ENCODE peak calls at places on chromosome 16, in eight cellular contexts. A is AG09319, O is MM.1S, G is astrocyte of the cerebellum, T is activated B cell treated with CpG ODN at 0.5 μM for 24 hours, L is AG04449, E is heart right ventricle, K is mucosa of descending colon. Z is an unnamed sample.

GRCh38 chr16:74607310-74607966 is 524 bp upstream of the GLG1 start:
- DNase-seq in T (no peak), L (no peak), O (no peak), A (no peak), K (no peak), G (no peak), E (no peak), Z (no peak)

GRCh38 chr16:55116165-55116894 is 185.7 kb downstream of the IRX5 start:
- DNase-seq in T (no peak), E (no peak), A (peak), G (peak), L (peak), K (no peak), O (no peak), Z (no peak)

GRCh38 chr16:19265531-19265930 is 20.0 kb upstream of the CLEC19A start:
- DNase-seq in A (no peak), L (no peak), E (no peak), K (no peak), T (no peak), G (no peak), O (no peak), Z (no peak)

GRCh38 chr16:13333336-13333735 is 431.9 kb downstream of the SHISA9 start:
- DNase-seq in K (no peak), L (no peak), E (no peak), A (no peak), O (no peak), T (no peak), G (no peak), Z (no peak)

GRCh38 chr16:3488801-3489200 is 6.5 kb downstream of the C16orf90 start:
- DNase-seq in K (no peak), E (no peak), A (no peak), L (no peak), O (no peak), T (no peak), G (no peak), Z (no peak)

GRCh38 chr16:79013004-79013403 is 587.5 kb downstream of the MAF start:
- DNase-seq in K (no peak), T (peak), L (no peak), G (no peak), O (no peak), A (no peak), E (no peak), Z (no peak)

GRCh38 chr16:54431041-54431996 is 144.7 kb upstream of the IRX3 start:
- DNase-seq in A (no peak), L (peak), G (no peak), T (no peak), K (no peak), E (no peak), O (no peak), Z (no peak)

GRCh38 chr16:85136213-85136704 is 24.0 kb upstream of the CIBAR2 start:
- DNase-seq in E (peak), K (peak), O (no peak), T (no peak), A (no peak), G (no peak), L (no peak), Z (no peak)

GRCh38 chr16:54939537-54940278 is 9.0 kb downstream of the IRX5 start:
- DNase-seq in T (no peak), L (no peak), K (no peak), E (no peak), O (no peak), G (no peak), A (no peak), Z (no peak)

GRCh38 chr16:87487361-87487924 is 5.4 kb downstream of the ZCCHC14 start:
- DNase-seq in O (no peak), T (no peak), K (peak), A (no peak), G (no peak), E (peak), L (no peak), Z (no peak)

GRCh38 chr16:78421244-78421661 is 321.8 kb downstream of the WWOX start:
- DNase-seq in E (no peak), T (no peak), L (no peak), K (no peak), O (no peak), G (no peak), A (no peak), Z (no peak)

GRCh38 chr16:67825906-67826305 is 16.2 kb upstream of the THAP11 start:
- DNase-seq in G (no peak), K (no peak), T (no peak), E (no peak), A (no peak), O (no peak), L (no peak), Z (no peak)

GRCh38 chr16:81785138-81785924 is 6.2 kb downstream of the PLCG2 start:
- DNase-seq in E (no peak), K (no peak), A (no peak), G (no peak), L (no peak), T (no peak), O (no peak), Z (no peak)

GRCh38 chr16:68719993-68720489 is 17.1 kb upstream of the CDH1 start:
- DNase-seq in G (no peak), E (no peak), A (no peak), T (no peak), K (no peak), L (no peak), O (no peak), Z (no peak)

GRCh38 chr16:89490386-89491237 is at the start of gene ANKRD11:
- DNase-seq in A (peak), K (peak), L (peak), T (peak), O (peak), E (peak), G (peak), Z (peak)

GRCh38 chr16:2664522-2665096 is 17.7 kb upstream of the KCTD5 start:
- DNase-seq in G (no peak), A (no peak), T (no peak), K (no peak), O (no peak), E (no peak), L (no peak), Z (no peak)

GRCh38 chr16:57284206-57284951 is at the start of gene PLLP:
- DNase-seq in O (no peak), A (no peak), G (no peak), K (peak), T (peak), L (no peak), E (peak), Z (peak)

GRCh38 chr16:57984443-57985203 is 13.7 kb upstream of the CNGB1 start:
- DNase-seq in T (peak), A (peak), E (peak), G (peak), O (peak), K (peak), L (no peak), Z (peak)

GRCh38 chr16:2969545-2970521 is 685 bp downstream of the PAQR4 start:
- DNase-seq in T (peak), E (peak), O (peak), L (no peak), K (peak), G (no peak), A (no peak), Z (peak)

GRCh38 chr16:30112197-30113030 is 923 bp downstream of the GDPD3 start:
- DNase-seq in A (no peak), G (no peak), E (peak), O (peak), L (no peak), T (peak), K (peak), Z (no peak)

GRCh38 chr16:85211247-85211910 is 99.1 kb upstream of the CIBAR2 start:
- DNase-seq in G (no peak), O (no peak), E (peak), A (no peak), T (no peak), K (no peak), L (no peak), Z (no peak)

GRCh38 chr16:1150511-1150982 is 2.4 kb upstream of the CACNA1H start:
- DNase-seq in K (no peak), O (peak), E (no peak), L (no peak), G (no peak), A (no peak), T (no peak), Z (no peak)

GRCh38 chr16:25035494-25036405 is 20.6 kb upstream of the ARHGAP17 start:
- DNase-seq in L (no peak), G (no peak), K (no peak), A (no peak), T (no peak), E (no peak), O (no peak), Z (no peak)

GRCh38 chr16:54936979-54937672 is 6.5 kb downstream of the IRX5 start:
- DNase-seq in A (no peak), K (no peak), G (peak), T (no peak), O (no peak), E (peak), L (no peak), Z (peak)

GRCh38 chr16:66603537-66604375 is 748 bp upstream of the CMTM3 start:
- DNase-seq in K (peak), T (peak), A (no peak), G (no peak), L (no peak), E (peak), O (peak), Z (peak)

GRCh38 chr16:30728321-30728720 is 19.9 kb upstream of the PHKG2 start:
- DNase-seq in K (no peak), E (no peak), O (no peak), A (no peak), L (no peak), G (no peak), T (no peak), Z (no peak)

GRCh38 chr16:80604600-80605355 is 64.0 kb downstream of the DYNLRB2 start:
- DNase-seq in O (no peak), E (no peak), A (no peak), G (no peak), K (no peak), T (no peak), L (no peak), Z (no peak)

GRCh38 chr16:86806838-86807351 is 228.5 kb downstream of the FOXL1 start:
- DNase-seq in A (no peak), T (no peak), G (no peak), O (no peak), K (no peak), E (no peak), L (no peak), Z (no peak)

GRCh38 chr16:86609661-86610060 is 31.3 kb downstream of the FOXL1 start:
- DNase-seq in O (no peak), G (no peak), T (no peak), K (no peak), A (no peak), L (no peak), E (no peak), Z (no peak)

GRCh38 chr16:38941-39892 is 14.2 kb downstream of the POLR3K start:
- DNase-seq in E (no peak), T (peak), A (no peak), K (peak), O (peak), L (no peak), G (no peak), Z (no peak)

GRCh38 chr16:57187508-57187854 is 1.4 kb downstream of the RSPRY1 start:
- DNase-seq in E (no peak), T (no peak), A (no peak), L (no peak), K (peak), G (no peak), O (peak), Z (no peak)

GRCh38 chr16:12659871-12660270 is 143.8 kb downstream of the CPPED1 start:
- DNase-seq in T (no peak), K (no peak), O (no peak), A (no peak), L (no peak), E (no peak), G (no peak), Z (no peak)

GRCh38 chr16:9151597-9151996 is 60.2 kb downstream of the HAPSTR1 start:
- DNase-seq in G (no peak), K (no peak), A (no peak), O (peak), E (no peak), L (no peak), T (no peak), Z (no peak)

GRCh38 chr16:19879241-19879792 is 5.3 kb downstream of the GPRC5B start:
- DNase-seq in T (no peak), O (no peak), A (no peak), L (no peak), G (peak), E (no peak), K (no peak), Z (no peak)

GRCh38 chr16:85677383-85677967 is 11.3 kb downstream of the GINS2 start:
- DNase-seq in T (no peak), L (no peak), O (peak), A (no peak), G (no peak), K (no peak), E (no peak), Z (no peak)

GRCh38 chr16:83843657-83844056 is 35.9 kb downstream of the HSBP1 start:
- DNase-seq in L (no peak), T (no peak), G (no peak), K (no peak), O (no peak), E (no peak), A (no peak), Z (no peak)

GRCh38 chr16:83845263-83845662 is 37.5 kb downstream of the HSBP1 start:
- DNase-seq in E (no peak), K (no peak), O (no peak), G (no peak), T (no peak), A (no peak), L (no peak), Z (no peak)

GRCh38 chr16:83849434-83849833 is 41.7 kb downstream of the HSBP1 start:
- DNase-seq in A (no peak), O (no peak), K (no peak), T (no peak), L (no peak), G (no peak), E (no peak), Z (no peak)

GRCh38 chr16:83851473-83851872 is 43.7 kb downstream of the HSBP1 start:
- DNase-seq in O (no peak), L (no peak), G (no peak), E (no peak), T (no peak), K (peak), A (no peak), Z (no peak)

GRCh38 chr16:83847371-83848225 is 39.8 kb downstream of the HSBP1 start:
- DNase-seq in A (no peak), L (no peak), K (no peak), G (no peak), O (no peak), E (no peak), T (no peak), Z (no peak)
- TF ChIP-seq CTCF in A (no peak), L (no peak), K (no peak), G (no peak), O (no peak), E (no peak), T (no peak), Z (no peak)

GRCh38 chr16:10578474-10579316 is 1.7 kb downstream of the EMP2 start:
- DNase-seq in G (no peak), O (no peak), E (peak), T (no peak), K (peak), A (no peak), L (no peak), Z (no peak)
- TF ChIP-seq CTCF in G (no peak), O (no peak), E (peak), T (no peak), K (peak), A (no peak), L (no peak), Z (no peak)

GRCh38 chr16:50612849-50613198 is 64.6 kb downstream of the NKD1 start:
- DNase-seq in G (no peak), E (no peak), L (no peak), O (no peak), T (no peak), A (no peak), K (no peak), Z (no peak)

GRCh38 chr16:50610331-50611262 is 62.4 kb downstream of the NKD1 start:
- DNase-seq in O (no peak), G (no peak), T (no peak), A (no peak), L (no peak), K (peak), E (no peak), Z (no peak)

GRCh38 chr16:50611995-50612848 is 64.0 kb downstream of the NKD1 start:
- DNase-seq in A (no peak), G (no peak), K (no peak), O (no peak), L (no peak), T (no peak), E (no peak), Z (no peak)

GRCh38 chr16:50613281-50613991 is 65.2 kb downstream of the NKD1 start:
- DNase-seq in K (peak), A (no peak), O (no peak), E (no peak), L (no peak), T (no peak), G (no peak), Z (no peak)

DNA sequence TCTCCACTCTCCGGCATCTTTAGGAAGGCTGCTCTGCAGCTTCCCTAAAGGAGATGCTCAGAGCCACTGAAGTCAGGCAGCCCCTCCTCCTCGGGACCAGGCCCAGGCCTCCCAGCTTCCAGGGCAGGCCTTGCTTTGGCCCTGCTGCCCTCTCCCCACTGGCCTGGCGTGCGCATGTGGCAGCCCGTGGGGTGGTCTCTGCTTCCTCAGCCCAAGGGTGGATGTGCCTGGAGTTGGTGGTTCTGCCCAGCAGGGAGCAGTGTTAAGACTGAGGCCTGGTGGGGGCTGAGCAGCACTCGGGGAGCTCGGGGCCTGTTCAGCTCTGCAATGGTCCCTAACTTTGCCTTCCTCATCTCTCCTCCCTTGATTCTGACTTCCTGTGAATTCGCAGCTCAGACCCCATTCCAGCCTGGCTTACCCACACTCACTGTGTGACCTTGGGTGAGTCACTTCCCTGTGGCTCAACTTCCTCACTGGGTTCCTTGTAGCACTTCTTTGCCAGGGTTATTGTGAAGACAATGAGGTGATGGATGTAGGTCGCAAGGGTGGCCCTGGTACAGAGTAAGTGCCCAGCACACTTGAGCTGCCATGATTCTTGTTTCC is 63.2 kb downstream of the NKD1 start:
- DNase-seq in E (no peak), L (no peak), A (no peak), T (no peak), G (no peak), O (no peak), K (no peak), Z (no peak)
- TF ChIP-seq CTCF in E (no peak), L (no peak), A (no peak), T (no peak), G (no peak), O (no peak), K (no peak), Z (no peak)

DNA sequence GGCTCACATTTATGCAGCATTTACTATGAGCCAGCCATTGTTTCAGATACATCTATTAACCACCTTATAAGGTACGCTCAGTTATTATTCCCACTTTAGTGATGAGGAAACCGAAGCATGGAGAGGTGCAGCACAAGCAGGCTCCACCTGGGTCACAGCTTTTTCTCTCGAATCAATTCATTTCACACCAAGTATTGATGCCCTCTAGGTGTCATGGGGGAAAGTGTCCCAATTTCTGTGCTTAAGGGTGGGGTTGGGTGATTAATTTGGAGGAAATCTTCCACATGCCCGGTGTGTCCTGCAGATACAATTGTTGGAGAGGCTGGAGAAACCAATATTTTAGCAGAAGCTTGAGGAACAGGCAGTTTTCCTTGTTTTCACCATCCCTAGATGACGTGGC is 62.7 kb upstream of the DNAJA2 start:
- DNase-seq in A (no peak), G (no peak), O (no peak), K (no peak), L (no peak), E (no peak), T (no peak), Z (no peak)
- TF ChIP-seq CTCF in A (no peak), G (no peak), O (no peak), K (no peak), L (no peak), E (no peak), T (no peak), Z (no peak)